ENCODE peak calls at places on chromosomes 7 and 10, in four cellular contexts. D is GM04504, J is posterior cingulate gyrus, Y is neuronal stem cell. H is an unnamed sample.

GRCh38 chr10:44498222-44498621 is 113.3 kb upstream of the CXCL12 start:
- DNase-seq in D (no peak), J (no peak), Y (no peak), H (no peak)

GRCh38 chr10:77926566-77927342 is at the start of gene DLG5:
- DNase-seq in D (peak), J (peak), Y (peak), H (peak)

GRCh38 chr10:76082956-76083355 is 651.5 kb downstream of the LRMDA start:
- DNase-seq in D (peak), J (no peak), Y (peak), H (no peak)

GRCh38 chr10:33410096-33410859 is 75.8 kb upstream of the NRP1 start:
- DNase-seq in D (no peak), J (no peak), Y (no peak), H (no peak)

GRCh38 chr7:18978108-18978495 is 139.3 kb downstream of the TWIST1 start:
- DNase-seq in D (peak), J (no peak), Y (no peak), H (no peak)

GRCh38 chr10:103802081-103802480 is 53.3 kb downstream of the SH3PXD2A start:
- DNase-seq in D (no peak), J (no peak), Y (no peak), H (no peak)

GRCh38 chr10:61899997-61900828 is 1.3 kb upstream of the ARID5B start:
- DNase-seq in D (no peak), J (peak), Y (no peak), H (peak)

GRCh38 chr7:108096996-108097395 is 33.2 kb downstream of the LAMB4 start:
- DNase-seq in D (no peak), J (no peak), Y (no peak), H (no peak)

GRCh38 chr10:132955479-132955878 is 13.1 kb upstream of the CFAP46 start:
- DNase-seq in D (no peak), J (no peak), Y (no peak), H (no peak)

H was measured in cerebellum.